ENCODE peak calls at places on chromosomes 1 and 21, in four cellular contexts. L is HCT116, D is K562, P is SK-N-SH. E is an unnamed sample.

GRCh38 chr1:156922986-156923564 is 2.6 kb downstream of the LRRC71 start:
- DNase-seq in L (no peak), D (no peak), P (no peak), E (no peak)

GRCh38 chr1:213884942-213885341 is 102.8 kb upstream of the PROX1 start:
- DNase-seq in L (no peak), D (no peak), P (no peak), E (no peak)

GRCh38 chr1:163346326-163346870 is 24.6 kb downstream of the NUF2 start:
- DNase-seq in L (no peak), D (no peak), P (no peak), E (no peak)

GRCh38 chr1:2540816-2541492 is 10.9 kb upstream of the HES5 start:
- DNase-seq in L (no peak), D (peak), P (peak), E (no peak)

GRCh38 chr1:9281071-9281827 is 11.4 kb upstream of the SPSB1 start:
- DNase-seq in L (no peak), D (no peak), P (no peak), E (no peak)

GRCh38 chr1:216485042-216485441 is 61.8 kb upstream of the USH2A start:
- DNase-seq in L (no peak), D (no peak), P (no peak), E (no peak)

GRCh38 chr1:240287722-240288121 is 196.0 kb downstream of the FMN2 start:
- DNase-seq in L (no peak), D (no peak), P (no peak), E (no peak)

GRCh38 chr1:76186617-76187016 is 112.1 kb downstream of the ST6GALNAC3 start:
- DNase-seq in L (no peak), D (no peak), P (no peak), E (no peak)

GRCh38 chr1:24641646-24642151 is 1.4 kb upstream of the SRRM1 start:
- DNase-seq in L (no peak), D (peak), P (peak), E (no peak)

GRCh38 chr1:40784141-40784770 is 669 bp downstream of the KCNQ4 start:
- DNase-seq in L (no peak), D (peak), P (peak), E (no peak)

GRCh38 chr1:64505944-64506658 is 36.2 kb downstream of the CACHD1 start:
- DNase-seq in L (no peak), D (no peak), P (no peak), E (no peak)

GRCh38 chr1:114558548-114558947 is 22.9 kb downstream of the BCAS2 start:
- DNase-seq in L (peak), D (peak), P (peak), E (no peak)

GRCh38 chr21:38819719-38820147 is 14.0 kb downstream of the ETS2 start:
- DNase-seq in L (peak), D (no peak), P (no peak), E (no peak)

GRCh38 chr1:151989131-151989868 is 4.4 kb downstream of the S100A10 start:
- DNase-seq in L (no peak), D (no peak), P (no peak), E (no peak)

GRCh38 chr1:218755128-218755527 is 410.0 kb downstream of the TGFB2 start:
- DNase-seq in L (no peak), D (no peak), P (no peak), E (no peak)

GRCh38 chr1:147079400-147080012 is 92.8 kb downstream of the PRKAB2 start:
- DNase-seq in L (no peak), D (no peak), P (peak), E (no peak)

GRCh38 chr1:153515504-153516394 is 20.0 kb downstream of the S100A6 start:
- DNase-seq in L (no peak), D (no peak), P (no peak), E (no peak)
- TF ChIP-seq YY1 in L (no peak), D (no peak), P (no peak), E (no peak)

GRCh38 chr1:109306832-109307362 is at the start of gene MYBPHL:
- DNase-seq in L (no peak), D (no peak), P (no peak), E (no peak)
- H3K4me3 ChIP-seq in L (no peak), D (no peak), P (no peak), E (no peak)

GRCh38 chr1:246588322-246588721 is 22.1 kb downstream of the CNST start:
- DNase-seq in L (no peak), D (no peak), P (no peak), E (no peak)
- H3K9ac ChIP-seq in L (no peak), D (no peak), P (peak), E (no peak)

GRCh38 chr1:119613769-119614358 is 34.2 kb downstream of the ZNF697 start:
- DNase-seq in L (peak), D (peak), P (peak), E (peak)

GRCh38 chr1:119606394-119606793 is 41.7 kb downstream of the ZNF697 start:
- DNase-seq in L (no peak), D (no peak), P (no peak), E (no peak)

DNA sequence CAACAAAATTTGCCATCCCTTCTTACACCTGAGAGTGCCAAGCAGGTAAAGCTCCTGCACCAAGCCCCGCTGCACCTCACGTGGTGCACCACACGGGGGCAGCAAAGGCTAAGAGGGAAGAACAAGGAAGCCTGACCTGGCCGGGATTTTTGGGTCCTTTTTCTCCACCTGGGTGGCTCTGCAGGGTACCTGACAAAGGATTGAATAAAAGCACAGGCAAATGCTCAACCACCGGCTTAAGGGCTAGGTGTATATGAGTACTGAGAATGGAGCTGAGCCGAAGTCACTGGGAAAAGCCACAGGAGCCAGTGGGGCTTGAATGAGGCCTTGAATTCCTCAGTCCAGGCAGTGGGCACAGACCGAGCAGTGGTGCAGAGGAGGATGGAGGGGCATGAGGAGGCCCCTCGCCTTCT is 36.4 kb downstream of the ZNF697 start:
- DNase-seq in L (peak), D (peak), P (peak), E (peak)
- TF ChIP-seq YY1 in L (no peak), D (no peak), P (no peak), E (no peak)

GRCh38 chr21:45405271-45405818 is 380 bp downstream of the COL18A1 start:
- DNase-seq in L (no peak), D (peak), P (peak), E (no peak)

GRCh38 chr21:45405819-45406762 is 1.1 kb downstream of the COL18A1 start:
- DNase-seq in L (no peak), D (no peak), P (peak), E (no peak)

GRCh38 chr21:45403825-45404725 is 890 bp upstream of the COL18A1 start:
- DNase-seq in L (no peak), D (no peak), P (no peak), E (no peak)

GRCh38 chr21:45403133-45403824 is 1.7 kb upstream of the COL18A1 start:
- DNase-seq in L (no peak), D (no peak), P (no peak), E (no peak)

DNA sequence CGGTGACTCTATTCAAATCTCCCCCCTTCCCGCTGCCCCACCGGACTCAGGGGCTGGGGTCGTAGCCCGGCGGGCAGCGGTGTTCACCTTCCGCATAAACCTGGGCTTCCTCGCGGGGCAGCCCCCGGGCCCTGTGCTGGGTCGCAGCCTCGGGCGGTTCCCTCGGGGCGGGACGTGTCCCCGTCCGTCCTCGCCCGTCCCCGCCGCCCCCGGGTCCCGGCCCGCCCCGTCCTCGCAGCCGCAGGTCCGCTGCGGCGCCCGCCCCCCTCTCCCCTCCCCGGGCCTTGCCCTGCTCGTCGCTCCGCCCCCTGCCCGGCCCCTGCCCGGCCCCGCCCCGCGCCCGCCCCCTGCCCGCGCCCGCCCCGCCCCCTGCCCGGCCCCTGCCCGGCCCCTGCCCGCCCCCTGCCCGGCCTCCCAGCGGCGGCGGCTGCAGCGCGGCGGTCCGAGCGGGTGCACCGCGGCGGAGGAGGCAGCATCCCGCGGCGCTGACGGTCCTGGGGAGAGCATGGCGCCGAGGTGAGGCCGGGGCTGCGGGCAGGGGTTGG is at the start of gene COL18A1:
- DNase-seq in L (no peak), D (peak), P (peak), E (no peak)
- H3K4me3 ChIP-seq in L (peak), D (peak), P (peak), E (peak)

DNA sequence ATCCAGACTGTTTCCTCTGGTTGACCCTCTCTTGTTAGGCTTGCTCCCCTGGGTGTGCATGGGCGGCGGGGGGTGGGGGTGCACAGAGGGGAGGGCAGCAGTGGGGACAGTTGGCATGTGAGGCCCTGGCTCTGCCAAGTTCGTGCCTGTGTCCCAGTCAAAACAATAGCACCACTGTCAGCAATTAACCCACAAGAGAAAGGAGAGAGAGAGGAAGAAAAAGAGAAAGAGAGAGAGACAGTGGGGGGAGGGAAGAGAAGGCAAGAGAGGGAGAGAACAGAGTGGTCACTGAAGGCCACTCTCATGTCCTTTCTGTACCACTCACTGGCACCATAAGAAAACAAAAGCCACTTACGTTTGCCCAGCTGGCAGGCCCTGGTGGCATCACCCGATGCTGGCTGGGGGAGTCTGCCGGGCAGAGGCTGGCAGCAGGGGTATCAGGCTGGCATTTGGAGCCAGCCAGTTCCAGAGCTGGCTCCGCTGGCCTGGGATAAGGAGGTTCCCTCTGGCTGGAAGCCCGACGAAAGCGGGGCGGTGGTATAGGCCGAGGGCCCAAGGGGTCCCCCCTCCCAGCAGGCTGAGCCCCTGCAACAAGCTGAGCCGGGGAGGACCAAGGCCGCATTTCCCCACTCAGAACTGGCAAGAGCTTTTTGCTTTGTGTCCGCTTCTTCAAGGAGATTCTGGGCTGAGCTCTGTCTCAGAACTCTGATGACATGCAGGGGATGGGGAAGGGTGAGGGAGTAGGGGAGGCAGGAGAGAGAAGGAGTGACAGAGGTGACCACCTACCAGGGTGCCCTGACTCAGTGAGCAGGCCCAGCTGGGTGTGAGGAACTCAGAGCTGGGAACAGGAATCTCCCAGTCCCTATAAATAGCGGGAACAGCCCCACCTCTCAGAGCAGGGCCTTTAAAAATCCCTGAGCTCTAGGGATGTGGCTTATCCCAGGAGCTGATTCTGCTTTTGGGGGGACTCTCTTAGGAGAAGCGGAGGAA is 27.9 kb downstream of the PIK3C2B start:
- DNase-seq in L (no peak), D (no peak), P (no peak), E (no peak)
- H3K9ac ChIP-seq in L (no peak), D (peak), P (no peak), E (peak)

GRCh38 chr1:101288491-101288944 is 51.7 kb downstream of the S1PR1 start:
- DNase-seq in L (peak), D (peak), P (peak), E (peak)

GRCh38 chr1:101293461-101294045 is 56.7 kb downstream of the S1PR1 start:
- DNase-seq in L (no peak), D (no peak), P (no peak), E (no peak)

GRCh38 chr1:101290922-101291561 is 54.2 kb downstream of the S1PR1 start:
- DNase-seq in L (no peak), D (no peak), P (no peak), E (no peak)

GRCh38 chr1:101290119-101290921 is 53.5 kb downstream of the S1PR1 start:
- DNase-seq in L (no peak), D (no peak), P (no peak), E (no peak)

GRCh38 chr1:101291562-101292035 is 54.8 kb downstream of the S1PR1 start:
- DNase-seq in L (no peak), D (no peak), P (no peak), E (no peak)
- TF ChIP-seq YY1 in L (no peak), D (no peak), P (no peak), E (no peak)

DNA sequence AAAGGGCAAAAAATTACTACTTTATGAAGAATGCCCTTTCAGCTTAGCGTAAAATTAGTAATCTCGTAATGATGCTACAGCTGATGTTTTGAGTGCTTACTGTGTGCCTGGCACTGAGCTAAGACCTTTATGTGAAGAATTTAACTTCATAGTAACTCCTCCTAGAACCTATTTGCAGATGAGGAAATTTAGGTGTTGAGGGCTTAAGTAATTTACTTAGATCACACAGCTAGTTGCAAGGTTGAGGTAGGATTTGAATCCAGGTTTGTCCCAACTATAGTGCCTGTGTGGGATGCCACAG is 1.4 kb downstream of the ZMYM4 start:
- DNase-seq in L (no peak), D (no peak), P (no peak), E (no peak)
- H3K4me3 ChIP-seq in L (peak), D (peak), P (peak), E (peak)